ENCODE peak calls at places on chromosomes 1 and 21, in nine cellular contexts. One of them, this sample, is unnamed.

GRCh38 chr1:218895064-218895587 is 278.6 kb upstream of the LYPLAL1 start:
- DNase-seq in PC-3: peak
- DNase-seq in CD8-positive, alpha-beta T cell: no peak
- DNase-seq in AG04450: no peak
- DNase-seq in cardiac muscle cell: no peak
- DNase-seq in progenitor cell of endocrine pancreas: no peak
- DNase-seq in fibroblast of lung: peak
- DNase-seq in endodermal cell: no peak
- DNase-seq in cardiac fibroblast: no peak
- DNase-seq in this sample: no peak

GRCh38 chr1:53107570-53108322 is 34.7 kb downstream of the SLC1A7 start:
- DNase-seq in PC-3: peak
- DNase-seq in CD8-positive, alpha-beta T cell: no peak
- DNase-seq in AG04450: peak
- DNase-seq in cardiac muscle cell: peak
- DNase-seq in progenitor cell of endocrine pancreas: no peak
- DNase-seq in fibroblast of lung: peak
- DNase-seq in endodermal cell: peak
- DNase-seq in cardiac fibroblast: peak
- DNase-seq in this sample: no peak

GRCh38 chr1:10679521-10680220 is 116.8 kb downstream of the CASZ1 start:
- DNase-seq in PC-3: peak
- DNase-seq in CD8-positive, alpha-beta T cell: no peak
- DNase-seq in AG04450: peak
- DNase-seq in cardiac muscle cell: peak
- DNase-seq in progenitor cell of endocrine pancreas: no peak
- DNase-seq in fibroblast of lung: peak
- DNase-seq in endodermal cell: peak
- DNase-seq in cardiac fibroblast: peak
- DNase-seq in this sample: peak

GRCh38 chr1:168601051-168601450 is 24.6 kb downstream of the XCL1 start:
- DNase-seq in PC-3: no peak
- DNase-seq in CD8-positive, alpha-beta T cell: no peak
- DNase-seq in AG04450: no peak
- DNase-seq in cardiac muscle cell: no peak
- DNase-seq in progenitor cell of endocrine pancreas: no peak
- DNase-seq in fibroblast of lung: peak
- DNase-seq in endodermal cell: no peak
- DNase-seq in cardiac fibroblast: no peak
- DNase-seq in this sample: no peak

GRCh38 chr1:66374561-66375111 is 159.3 kb upstream of the SGIP1 start:
- DNase-seq in PC-3: peak
- DNase-seq in CD8-positive, alpha-beta T cell: peak
- DNase-seq in AG04450: peak
- DNase-seq in cardiac muscle cell: peak
- DNase-seq in progenitor cell of endocrine pancreas: no peak
- DNase-seq in fibroblast of lung: peak
- DNase-seq in endodermal cell: no peak
- DNase-seq in cardiac fibroblast: peak
- DNase-seq in this sample: no peak

GRCh38 chr21:20627594-20627993 is 370.6 kb upstream of the NCAM2 start:
- DNase-seq in PC-3: no peak
- DNase-seq in CD8-positive, alpha-beta T cell: no peak
- DNase-seq in AG04450: no peak
- DNase-seq in cardiac muscle cell: no peak
- DNase-seq in progenitor cell of endocrine pancreas: no peak
- DNase-seq in fibroblast of lung: no peak
- DNase-seq in endodermal cell: peak
- DNase-seq in cardiac fibroblast: no peak
- DNase-seq in this sample: no peak

GRCh38 chr1:223487514-223488259 is 94.5 kb downstream of the CCDC185 start:
- DNase-seq in PC-3: no peak
- DNase-seq in CD8-positive, alpha-beta T cell: no peak
- DNase-seq in AG04450: no peak
- DNase-seq in cardiac muscle cell: no peak
- DNase-seq in progenitor cell of endocrine pancreas: no peak
- DNase-seq in fibroblast of lung: no peak
- DNase-seq in endodermal cell: peak
- DNase-seq in cardiac fibroblast: no peak
- DNase-seq in this sample: no peak

GRCh38 chr1:150162862-150163706 is 13.4 kb downstream of the PLEKHO1 start:
- DNase-seq in PC-3: peak
- DNase-seq in CD8-positive, alpha-beta T cell: no peak
- DNase-seq in AG04450: peak
- DNase-seq in cardiac muscle cell: peak
- DNase-seq in progenitor cell of endocrine pancreas: peak
- DNase-seq in fibroblast of lung: peak
- DNase-seq in endodermal cell: peak
- DNase-seq in cardiac fibroblast: peak
- DNase-seq in this sample: peak

GRCh38 chr21:45930231-45930760 is 51.3 kb upstream of the COL6A1 start:
- DNase-seq in PC-3: no peak
- DNase-seq in CD8-positive, alpha-beta T cell: no peak
- DNase-seq in AG04450: no peak
- DNase-seq in cardiac muscle cell: no peak
- DNase-seq in progenitor cell of endocrine pancreas: no peak
- DNase-seq in fibroblast of lung: no peak
- DNase-seq in endodermal cell: no peak
- DNase-seq in cardiac fibroblast: no peak
- DNase-seq in this sample: no peak

GRCh38 chr21:45927851-45928850 is 53.4 kb upstream of the COL6A1 start:
- DNase-seq in PC-3: no peak
- DNase-seq in CD8-positive, alpha-beta T cell: no peak
- DNase-seq in AG04450: no peak
- DNase-seq in cardiac muscle cell: no peak
- DNase-seq in progenitor cell of endocrine pancreas: no peak
- DNase-seq in fibroblast of lung: no peak
- DNase-seq in endodermal cell: no peak
- DNase-seq in cardiac fibroblast: no peak
- DNase-seq in this sample: no peak

GRCh38 chr21:45929477-45929876 is 52.1 kb upstream of the COL6A1 start:
- DNase-seq in PC-3: no peak
- DNase-seq in CD8-positive, alpha-beta T cell: no peak
- DNase-seq in AG04450: no peak
- DNase-seq in cardiac muscle cell: no peak
- DNase-seq in progenitor cell of endocrine pancreas: no peak
- DNase-seq in fibroblast of lung: no peak
- DNase-seq in endodermal cell: no peak
- DNase-seq in cardiac fibroblast: no peak
- DNase-seq in this sample: no peak

GRCh38 chr21:45926281-45926680 is 55.3 kb upstream of the COL6A1 start:
- DNase-seq in PC-3: no peak
- DNase-seq in CD8-positive, alpha-beta T cell: no peak
- DNase-seq in AG04450: no peak
- DNase-seq in cardiac muscle cell: no peak
- DNase-seq in progenitor cell of endocrine pancreas: no peak
- DNase-seq in fibroblast of lung: no peak
- DNase-seq in endodermal cell: no peak
- DNase-seq in cardiac fibroblast: peak
- DNase-seq in this sample: no peak

GRCh38 chr21:45927032-45927431 is 54.5 kb upstream of the COL6A1 start:
- DNase-seq in PC-3: no peak
- DNase-seq in CD8-positive, alpha-beta T cell: no peak
- DNase-seq in AG04450: no peak
- DNase-seq in cardiac muscle cell: no peak
- DNase-seq in progenitor cell of endocrine pancreas: no peak
- DNase-seq in fibroblast of lung: no peak
- DNase-seq in endodermal cell: no peak
- DNase-seq in cardiac fibroblast: no peak
- DNase-seq in this sample: no peak
- TF ChIP-seq CTCF in PC-3: no peak
- TF ChIP-seq CTCF in CD8-positive, alpha-beta T cell: no peak
- TF ChIP-seq CTCF in AG04450: no peak
- TF ChIP-seq CTCF in cardiac muscle cell: no peak
- TF ChIP-seq CTCF in progenitor cell of endocrine pancreas: no peak
- TF ChIP-seq CTCF in fibroblast of lung: no peak
- TF ChIP-seq CTCF in endodermal cell: no peak
- TF ChIP-seq CTCF in cardiac fibroblast: no peak
- TF ChIP-seq CTCF in this sample: no peak

DNA sequence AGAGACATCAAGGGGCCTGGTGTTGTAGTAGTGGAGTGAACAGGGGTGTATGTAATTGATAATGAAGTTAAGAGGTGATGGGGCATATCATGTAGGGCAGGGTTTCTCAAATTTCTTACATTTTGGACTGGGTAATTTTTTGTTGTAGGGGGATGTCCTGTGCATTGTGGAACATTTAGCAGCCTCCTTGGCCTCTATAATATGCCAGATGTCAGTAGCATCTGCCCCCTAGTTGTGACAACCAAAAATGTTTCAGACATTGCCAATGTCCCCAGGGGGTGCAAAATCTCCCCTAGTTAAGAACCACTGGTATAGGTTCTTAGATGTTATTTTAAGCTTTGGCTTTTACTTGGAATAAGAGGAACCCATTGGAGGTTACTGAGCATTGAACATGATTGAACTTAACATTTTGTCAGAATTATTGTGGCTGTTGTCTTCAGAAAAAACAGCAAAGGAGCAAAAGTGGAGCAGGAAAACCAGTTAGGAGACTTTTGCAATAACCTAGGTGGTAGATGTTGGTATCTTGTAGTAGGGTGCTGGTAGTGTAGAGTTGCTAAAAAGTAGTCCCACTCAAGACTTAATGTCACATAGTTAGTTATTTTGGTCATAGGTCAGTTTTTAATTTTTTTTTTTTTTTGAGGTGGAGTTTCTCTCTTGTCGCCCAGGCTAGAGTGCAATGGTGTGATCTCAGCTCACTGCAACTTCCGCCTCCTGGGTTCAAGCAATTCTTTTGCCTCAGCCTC is 6.2 kb downstream of the ZNF326 start:
- DNase-seq in PC-3: no peak
- DNase-seq in CD8-positive, alpha-beta T cell: no peak
- DNase-seq in AG04450: no peak
- DNase-seq in cardiac muscle cell: no peak
- DNase-seq in progenitor cell of endocrine pancreas: no peak
- DNase-seq in fibroblast of lung: no peak
- DNase-seq in endodermal cell: no peak
- DNase-seq in cardiac fibroblast: no peak
- DNase-seq in this sample: no peak
- TF ChIP-seq CTCF in PC-3: peak
- TF ChIP-seq CTCF in CD8-positive, alpha-beta T cell: peak
- TF ChIP-seq CTCF in AG04450: no peak
- TF ChIP-seq CTCF in cardiac muscle cell: no peak
- TF ChIP-seq CTCF in progenitor cell of endocrine pancreas: no peak
- TF ChIP-seq CTCF in fibroblast of lung: no peak
- TF ChIP-seq CTCF in endodermal cell: peak
- TF ChIP-seq CTCF in cardiac fibroblast: no peak
- TF ChIP-seq CTCF in this sample: no peak

GRCh38 chr1:246281639-246282038 is 225.4 kb downstream of the SMYD3 start:
- DNase-seq in PC-3: peak
- DNase-seq in CD8-positive, alpha-beta T cell: no peak
- DNase-seq in AG04450: no peak
- DNase-seq in cardiac muscle cell: no peak
- DNase-seq in progenitor cell of endocrine pancreas: no peak
- DNase-seq in fibroblast of lung: no peak
- DNase-seq in endodermal cell: no peak
- DNase-seq in cardiac fibroblast: no peak
- DNase-seq in this sample: no peak

GRCh38 chr1:246281195-246281594 is 225.9 kb downstream of the SMYD3 start:
- DNase-seq in PC-3: no peak
- DNase-seq in CD8-positive, alpha-beta T cell: no peak
- DNase-seq in AG04450: no peak
- DNase-seq in cardiac muscle cell: no peak
- DNase-seq in progenitor cell of endocrine pancreas: no peak
- DNase-seq in fibroblast of lung: no peak
- DNase-seq in endodermal cell: no peak
- DNase-seq in cardiac fibroblast: no peak
- DNase-seq in this sample: no peak

GRCh38 chr1:246279402-246279801 is 227.7 kb downstream of the SMYD3 start:
- DNase-seq in PC-3: no peak
- DNase-seq in CD8-positive, alpha-beta T cell: no peak
- DNase-seq in AG04450: no peak
- DNase-seq in cardiac muscle cell: no peak
- DNase-seq in progenitor cell of endocrine pancreas: no peak
- DNase-seq in fibroblast of lung: no peak
- DNase-seq in endodermal cell: no peak
- DNase-seq in cardiac fibroblast: no peak
- DNase-seq in this sample: no peak

GRCh38 chr1:246284021-246284420 is 223.1 kb downstream of the SMYD3 start:
- DNase-seq in PC-3: no peak
- DNase-seq in CD8-positive, alpha-beta T cell: no peak
- DNase-seq in AG04450: peak
- DNase-seq in cardiac muscle cell: peak
- DNase-seq in progenitor cell of endocrine pancreas: no peak
- DNase-seq in fibroblast of lung: peak
- DNase-seq in endodermal cell: peak
- DNase-seq in cardiac fibroblast: no peak
- DNase-seq in this sample: no peak

GRCh38 chr1:246280551-246280950 is 226.5 kb downstream of the SMYD3 start:
- DNase-seq in PC-3: peak
- DNase-seq in CD8-positive, alpha-beta T cell: no peak
- DNase-seq in AG04450: no peak
- DNase-seq in cardiac muscle cell: peak
- DNase-seq in progenitor cell of endocrine pancreas: no peak
- DNase-seq in fibroblast of lung: peak
- DNase-seq in endodermal cell: no peak
- DNase-seq in cardiac fibroblast: peak
- DNase-seq in this sample: no peak
- TF ChIP-seq CTCF in PC-3: peak
- TF ChIP-seq CTCF in CD8-positive, alpha-beta T cell: no peak
- TF ChIP-seq CTCF in AG04450: peak
- TF ChIP-seq CTCF in cardiac muscle cell: peak
- TF ChIP-seq CTCF in progenitor cell of endocrine pancreas: peak
- TF ChIP-seq CTCF in fibroblast of lung: peak
- TF ChIP-seq CTCF in endodermal cell: peak
- TF ChIP-seq CTCF in cardiac fibroblast: peak
- TF ChIP-seq CTCF in this sample: no peak

GRCh38 chr1:207886227-207886626 is 24.7 kb downstream of the CD34 start:
- DNase-seq in PC-3: no peak
- DNase-seq in CD8-positive, alpha-beta T cell: no peak
- DNase-seq in AG04450: no peak
- DNase-seq in cardiac muscle cell: no peak
- DNase-seq in progenitor cell of endocrine pancreas: no peak
- DNase-seq in fibroblast of lung: no peak
- DNase-seq in endodermal cell: peak
- DNase-seq in cardiac fibroblast: no peak
- DNase-seq in this sample: no peak

GRCh38 chr1:207891148-207891547 is 19.8 kb downstream of the CD34 start:
- DNase-seq in PC-3: no peak
- DNase-seq in CD8-positive, alpha-beta T cell: no peak
- DNase-seq in AG04450: no peak
- DNase-seq in cardiac muscle cell: no peak
- DNase-seq in progenitor cell of endocrine pancreas: no peak
- DNase-seq in fibroblast of lung: no peak
- DNase-seq in endodermal cell: no peak
- DNase-seq in cardiac fibroblast: no peak
- DNase-seq in this sample: no peak

GRCh38 chr1:207890136-207890738 is 20.7 kb downstream of the CD34 start:
- DNase-seq in PC-3: peak
- DNase-seq in CD8-positive, alpha-beta T cell: no peak
- DNase-seq in AG04450: no peak
- DNase-seq in cardiac muscle cell: peak
- DNase-seq in progenitor cell of endocrine pancreas: no peak
- DNase-seq in fibroblast of lung: peak
- DNase-seq in endodermal cell: no peak
- DNase-seq in cardiac fibroblast: peak
- DNase-seq in this sample: peak

GRCh38 chr1:207887542-207887941 is 23.4 kb downstream of the CD34 start:
- DNase-seq in PC-3: no peak
- DNase-seq in CD8-positive, alpha-beta T cell: no peak
- DNase-seq in AG04450: no peak
- DNase-seq in cardiac muscle cell: no peak
- DNase-seq in progenitor cell of endocrine pancreas: no peak
- DNase-seq in fibroblast of lung: no peak
- DNase-seq in endodermal cell: no peak
- DNase-seq in cardiac fibroblast: no peak
- DNase-seq in this sample: no peak

DNA sequence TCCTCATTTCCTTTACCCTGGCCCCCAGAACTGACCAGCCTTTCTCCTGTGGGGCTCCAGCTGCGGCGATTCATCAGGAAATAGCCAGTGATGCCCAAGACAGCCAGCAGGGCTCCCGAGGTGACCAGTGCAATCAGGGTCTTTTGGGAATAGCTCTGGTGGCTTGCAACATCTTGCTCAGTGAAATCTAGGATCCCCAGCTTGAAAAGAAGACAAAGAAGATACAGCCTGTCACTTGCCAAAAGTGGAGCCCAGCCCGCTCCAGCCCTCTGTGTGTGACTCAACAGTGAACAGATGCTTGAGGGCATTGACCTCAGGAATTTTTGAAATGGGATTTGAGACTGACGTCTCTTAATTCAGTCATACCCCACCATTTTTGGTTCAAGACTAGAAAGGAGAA is 22.3 kb downstream of the CD34 start:
- DNase-seq in PC-3: no peak
- DNase-seq in CD8-positive, alpha-beta T cell: no peak
- DNase-seq in AG04450: no peak
- DNase-seq in cardiac muscle cell: peak
- DNase-seq in progenitor cell of endocrine pancreas: no peak
- DNase-seq in fibroblast of lung: peak
- DNase-seq in endodermal cell: peak
- DNase-seq in cardiac fibroblast: peak
- DNase-seq in this sample: no peak
- TF ChIP-seq CTCF in PC-3: no peak
- TF ChIP-seq CTCF in CD8-positive, alpha-beta T cell: no peak
- TF ChIP-seq CTCF in AG04450: peak
- TF ChIP-seq CTCF in cardiac muscle cell: peak
- TF ChIP-seq CTCF in progenitor cell of endocrine pancreas: peak
- TF ChIP-seq CTCF in fibroblast of lung: no peak
- TF ChIP-seq CTCF in endodermal cell: peak
- TF ChIP-seq CTCF in cardiac fibroblast: peak
- TF ChIP-seq CTCF in this sample: no peak